ENCODE peak calls at places on chromosomes 12 and 14, in four cellular contexts. M, P, J and V are unnamed samples.

GRCh38 chr12:130658561-130658960 is 57.5 kb downstream of the RIMBP2 start:
- DNase-seq in M (no peak), P (no peak), J (no peak), V (no peak)

GRCh38 chr14:65849096-65849495 is 436.6 kb downstream of the FUT8 start:
- DNase-seq in M (no peak), P (no peak), J (no peak), V (no peak)

GRCh38 chr14:104393898-104394605 is 185.5 kb upstream of the C14orf180 start:
- DNase-seq in M (no peak), J (no peak), P (no peak), V (no peak)

GRCh38 chr12:6915023-6915788 is 826 bp downstream of the ENO2 start:
- DNase-seq in P (no peak), J (no peak), M (no peak), V (no peak)

GRCh38 chr12:84913151-84913550 is 552 bp upstream of the SLC6A15 start:
- DNase-seq in P (no peak), J (no peak), M (no peak), V (no peak)

GRCh38 chr14:59197695-59198262 is 9.3 kb downstream of the DAAM1 start:
- DNase-seq in P (no peak), J (no peak), M (no peak), V (no peak)

GRCh38 chr12:57609091-57609780 is 2.0 kb upstream of the ARHGEF25 start:
- DNase-seq in J (no peak), M (no peak), P (no peak), V (no peak)

GRCh38 chr14:89237923-89238529 is 179.0 kb downstream of the FOXN3 start:
- DNase-seq in J (no peak), M (peak), P (no peak), V (no peak)

GRCh38 chr14:68790656-68791077 is 2.2 kb downstream of the ZFP36L1 start:
- DNase-seq in M (no peak), P (no peak), J (no peak), V (no peak)